ENCODE peak calls at places on chromosomes 4 and X, in eight cellular contexts. G is frontal cortex, N is endodermal cell, Y is NCI-H1092 treated with DMSO at 0.1 percent for 48 hours, O is tibial artery, D is LNCaP clone FGC, K is COLO829, V is ACHN. I is an unnamed sample.

GRCh38 chrX:40465735-40466551 is 114.8 kb upstream of the ATP6AP2 start:
- DNase-seq in G (no peak), N (no peak), Y (no peak), O (no peak), D (no peak), K (no peak), V (no peak), I (no peak)

GRCh38 chrX:15336023-15336413 is 695 bp upstream of the PIGA start:
- DNase-seq in G (no peak), N (no peak), Y (peak), O (no peak), D (peak), K (peak), V (peak), I (no peak)

GRCh38 chrX:129825746-129826505 is 17.8 kb downstream of the ZDHHC9 start:
- DNase-seq in G (no peak), N (no peak), Y (no peak), O (no peak), D (no peak), K (no peak), V (no peak), I (no peak)

GRCh38 chr4:30756553-30756952 is 36.4 kb downstream of the PCDH7 start:
- DNase-seq in G (no peak), N (no peak), Y (no peak), O (no peak), D (no peak), K (no peak), V (no peak), I (no peak)

GRCh38 chrX:40153335-40154221 is 55.8 kb upstream of the BCOR start:
- DNase-seq in G (no peak), N (peak), Y (peak), O (peak), D (no peak), K (no peak), V (peak), I (peak)

GRCh38 chr4:83297548-83298260 is 13.1 kb upstream of the COQ2 start:
- DNase-seq in G (no peak), N (no peak), Y (no peak), O (no peak), D (no peak), K (no peak), V (no peak), I (no peak)

GRCh38 chr4:158209825-158210807 is at the start of gene TMEM144:
- DNase-seq in G (peak), N (peak), Y (no peak), O (peak), D (peak), K (peak), V (peak), I (peak)

GRCh38 chr4:150580244-150580643 is 1.7 kb upstream of the MAB21L2 start:
- DNase-seq in G (no peak), N (no peak), Y (no peak), O (no peak), D (no peak), K (no peak), V (no peak), I (no peak)

GRCh38 chrX:23497919-23498318 is 163.3 kb downstream of the PTCHD1 start:
- DNase-seq in G (no peak), N (no peak), Y (no peak), O (no peak), D (no peak), K (no peak), V (no peak), I (no peak)

GRCh38 chr4:84258905-84259830 is 239.9 kb downstream of the NKX6-1 start:
- DNase-seq in G (no peak), N (peak), Y (peak), O (no peak), D (peak), K (peak), V (peak), I (no peak)

GRCh38 chrX:45783002-45783401 is 582.3 kb upstream of the DIPK2B start:
- DNase-seq in G (no peak), N (no peak), Y (no peak), O (no peak), D (no peak), K (no peak), V (no peak), I (no peak)

I was measured in mucosa of descending colon.